ENCODE peak calls at places on chromosome 22, in five cellular contexts. K is psoas muscle; O is CD4-positive, alpha-beta memory T cell; N is trophoblast cell; V is GM23248. E is an unnamed sample.

GRCh38 chr22:19516378-19517170 is 7.6 kb downstream of the CLDN5 start:
- DNase-seq in K (no peak), O (no peak), N (no peak), V (no peak), E (no peak)

GRCh38 chr22:23743303-23743705 is 7.6 kb downstream of the ZNF70 start:
- DNase-seq in K (peak), O (no peak), N (no peak), V (no peak), E (no peak)

GRCh38 chr22:45019861-45020655 is 10.3 kb upstream of the PHF21B start:
- DNase-seq in K (no peak), O (no peak), N (no peak), V (no peak), E (no peak)

GRCh38 chr22:42645938-42646568 is 3.1 kb downstream of the CYB5R3 start:
- DNase-seq in K (no peak), O (no peak), N (no peak), V (peak), E (no peak)

GRCh38 chr22:24091551-24092420 is 80.7 kb downstream of the CABIN1 start:
- DNase-seq in K (no peak), O (no peak), N (no peak), V (no peak), E (peak)

GRCh38 chr22:48752451-48753380 is 1075.0 kb downstream of the BRD1 start:
- DNase-seq in K (no peak), O (no peak), N (no peak), V (no peak), E (peak)

GRCh38 chr22:33443688-33444087 is 385.5 kb upstream of the SYN3 start:
- DNase-seq in K (no peak), O (no peak), N (no peak), V (no peak), E (peak)

GRCh38 chr22:44575344-44576268 is 77.6 kb upstream of the RTL6 start:
- DNase-seq in K (peak), O (no peak), N (no peak), V (no peak), E (peak)

GRCh38 chr22:25048659-25049657 is 96.4 kb downstream of the KIAA1671 start:
- DNase-seq in K (peak), O (peak), N (peak), V (peak), E (peak)

GRCh38 chr22:25363474-25363873 is 144.0 kb downstream of the CRYBB2 start:
- DNase-seq in K (no peak), O (no peak), N (no peak), V (no peak), E (no peak)

GRCh38 chr22:20998411-20999336 is 3.2 kb downstream of the THAP7 start:
- DNase-seq in K (no peak), O (no peak), N (no peak), V (peak), E (no peak)

GRCh38 chr22:23696326-23696851 is 5.6 kb downstream of the RGL4 start:
- DNase-seq in K (peak), O (peak), N (no peak), V (no peak), E (no peak)

GRCh38 chr22:25449781-25450317 is 114.6 kb upstream of the GRK3 start:
- DNase-seq in K (no peak), O (no peak), N (peak), V (peak), E (no peak)

GRCh38 chr22:17035246-17035645 is 27.2 kb upstream of the GAB4 start:
- DNase-seq in K (no peak), O (no peak), N (no peak), V (no peak), E (no peak)

GRCh38 chr22:20428496-20429253 is 8.9 kb downstream of the SCARF2 start:
- DNase-seq in K (peak), O (no peak), N (no peak), V (no peak), E (no peak)

GRCh38 chr22:21842946-21843345 is 24.5 kb downstream of the MAPK1 start:
- DNase-seq in K (no peak), O (no peak), N (no peak), V (no peak), E (no peak)

GRCh38 chr22:42907404-42908081 is 50.5 kb upstream of the ARFGAP3 start:
- DNase-seq in K (no peak), O (no peak), N (no peak), V (peak), E (no peak)

GRCh38 chr22:19275104-19275503 is 16.4 kb downstream of the CLTCL1 start:
- DNase-seq in K (no peak), O (no peak), N (no peak), V (no peak), E (no peak)

GRCh38 chr22:44131989-44132685 is 48.6 kb upstream of the PARVG start:
- DNase-seq in K (peak), O (no peak), N (no peak), V (no peak), E (no peak)

GRCh38 chr22:18057568-18058209 is 20.1 kb upstream of the PEX26 start:
- DNase-seq in K (peak), O (no peak), N (peak), V (peak), E (peak)

GRCh38 chr22:22461111-22461510 is 47.4 kb downstream of the ZNF280B start:
- DNase-seq in K (no peak), O (no peak), N (no peak), V (no peak), E (no peak)

GRCh38 chr22:29041408-29041807 is 20.2 kb downstream of the C22orf31 start:
- DNase-seq in K (no peak), O (no peak), N (no peak), V (peak), E (no peak)

GRCh38 chr22:25282671-25283561 is 63.5 kb downstream of the CRYBB2 start:
- DNase-seq in K (no peak), O (no peak), N (no peak), V (no peak), E (peak)

GRCh38 chr22:35023692-35024363 is 42.1 kb upstream of the ISX start:
- DNase-seq in K (peak), O (peak), N (peak), V (peak), E (peak)

GRCh38 chr22:30866811-30867271 is 101.7 kb downstream of the MORC2 start:
- DNase-seq in K (no peak), O (no peak), N (no peak), V (peak), E (no peak)

DNA sequence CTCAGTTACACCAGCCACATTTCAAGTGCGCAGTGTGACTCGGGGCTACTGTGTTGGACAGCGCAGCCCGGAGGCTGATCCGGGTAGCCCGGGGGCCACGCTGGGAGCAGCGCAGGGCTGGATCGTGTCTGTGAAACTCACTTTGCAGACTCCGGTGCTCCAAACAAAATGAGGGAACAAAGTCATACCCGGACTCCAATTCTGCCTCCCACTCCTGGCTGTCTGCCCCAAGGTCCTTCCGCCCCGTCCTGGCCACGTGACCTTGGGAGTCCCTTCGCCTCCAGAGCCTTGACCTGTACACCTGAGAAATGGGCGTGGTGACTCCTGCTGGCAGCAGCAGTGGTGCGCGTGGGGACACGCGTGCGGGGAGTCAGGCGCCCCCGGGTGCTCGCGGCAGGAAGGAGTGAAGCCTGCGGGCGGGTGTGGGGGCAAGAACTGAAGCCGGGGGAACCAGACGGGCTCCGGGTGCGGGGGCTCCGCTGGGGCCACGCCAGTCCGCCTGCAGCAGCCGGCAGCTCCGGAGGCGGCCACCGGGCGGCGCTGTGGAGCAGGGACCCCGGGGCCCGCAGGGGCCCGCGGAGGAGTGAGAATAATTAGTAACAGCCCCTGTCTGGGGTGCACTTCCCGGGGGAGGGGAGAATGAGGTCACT is 42.4 kb downstream of the KCNJ4 start:
- DNase-seq in K (peak), O (peak), N (peak), V (peak), E (peak)
- H3K27ac ChIP-seq in K (no peak), O (no peak), N (no peak), V (no peak), E (no peak)

DNA sequence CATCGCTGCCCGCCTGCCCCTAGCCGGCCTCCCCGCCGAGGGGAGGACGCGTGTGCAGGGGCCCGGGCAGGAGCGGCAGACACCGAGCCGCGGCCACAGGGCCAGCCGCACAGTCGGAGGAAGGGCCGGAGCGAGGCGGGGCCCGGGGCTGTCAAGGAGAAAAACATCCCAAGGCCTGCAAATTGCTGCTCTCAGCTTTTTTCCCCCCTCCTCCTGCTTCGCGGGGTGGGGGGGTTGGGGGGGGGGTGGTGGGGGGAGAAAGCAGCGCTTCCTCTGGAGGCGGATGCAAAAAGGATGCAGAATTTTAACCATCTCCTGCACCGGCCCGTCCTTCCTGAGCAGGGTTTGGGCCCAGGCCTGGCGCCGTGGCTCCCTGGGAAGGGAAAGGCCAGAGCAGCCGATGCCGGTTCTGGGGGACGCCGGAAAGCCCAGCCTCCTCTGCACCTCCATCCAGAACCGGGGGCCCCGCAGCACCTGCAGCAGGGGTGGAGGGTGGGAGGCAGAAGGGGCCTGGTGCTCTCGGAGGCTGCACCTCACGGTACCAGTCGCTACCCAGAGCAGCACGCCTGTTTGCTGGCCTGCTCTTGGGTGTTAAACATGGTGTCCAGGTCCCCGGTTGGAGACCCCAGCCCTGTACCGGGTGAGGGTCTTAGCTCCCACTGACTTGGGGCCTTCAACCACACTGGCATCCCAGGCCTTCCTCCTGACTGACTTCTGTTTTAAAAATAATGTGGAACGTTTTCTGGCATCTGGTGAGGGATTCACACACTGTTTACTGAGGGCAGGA is 77.3 kb upstream of the WNT7B start:
- DNase-seq in K (peak), O (peak), N (no peak), V (peak), E (peak)
- H3K4me3 ChIP-seq in K (peak), O (peak), N (no peak), V (peak), E (peak)

GRCh38 chr22:31970490-31971444 is 26.4 kb downstream of the YWHAH start:
- DNase-seq in K (peak), O (peak), N (peak), V (peak), E (peak)
- H3K27ac ChIP-seq in K (no peak), O (peak), N (no peak), V (no peak), E (no peak)

DNA sequence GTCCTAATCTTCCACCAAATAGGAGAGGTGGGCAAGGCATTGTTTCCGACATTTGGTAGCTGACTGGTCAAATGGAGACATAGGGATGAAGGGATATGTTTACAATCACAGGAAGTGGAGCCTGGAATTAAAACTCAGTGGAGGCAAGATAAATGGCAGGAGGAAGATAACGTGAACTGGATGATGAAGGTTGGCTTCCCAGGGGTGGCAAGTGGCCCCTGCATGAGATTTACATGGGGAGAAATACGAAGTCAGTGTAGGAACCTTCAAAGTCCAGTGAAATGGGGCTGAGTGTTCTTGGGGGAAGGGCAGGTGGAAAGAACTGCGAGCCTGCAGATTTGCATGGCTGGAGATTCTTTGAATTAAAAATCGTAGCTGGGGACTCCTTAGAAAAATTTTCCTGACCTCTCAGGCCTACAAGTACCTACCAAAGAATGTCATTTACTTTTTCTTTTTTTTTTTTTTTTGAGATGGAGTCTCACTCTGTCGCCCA is 724 bp upstream of the FOXRED2 start:
- DNase-seq in K (no peak), O (no peak), N (no peak), V (no peak), E (no peak)
- H3K4me3 ChIP-seq in K (peak), O (peak), N (peak), V (peak), E (peak)